ENCODE peak calls at places on chromosomes 2 and 18, in ten cellular contexts. K is astrocyte; J is CD8-positive, alpha-beta T cell; G is breast epithelium; I is osteoblast; M is fibroblast of lung; F is left lung; U is uterus; H is hepatocyte; P is mucosa of descending colon. B is an unnamed sample.
A peak's percentile ranks its signal among the peaks of the same experiment; 100 is the strongest.

GRCh38 chr18:26510337-26510736 is 38.0 kb downstream of the KCTD1 start:
- DNase-seq in P (no peak), G (no peak), F (no peak), I (no peak), H (no peak), K (no peak), M (no peak), J (no peak), U (no peak), B (no peak)

GRCh38 chr2:160703648-160704585 is 210.3 kb upstream of the RBMS1 start:
- DNase-seq in F (no peak), G (no peak), H (no peak), U (no peak), K (no peak), M (no peak), I (no peak), P (peak; percentile 31), J (peak; percentile 5), B (peak; percentile 23)

GRCh38 chr2:134252092-134252775 is 1.6 kb upstream of the MGAT5 start:
- DNase-seq in K (peak; percentile 59), I (no peak), M (peak; percentile 72), F (no peak), H (no peak), U (no peak), J (no peak), G (no peak), P (no peak), B (no peak)

GRCh38 chr2:232988444-232988843 is 24.6 kb downstream of the NGEF start:
- DNase-seq in P (peak; percentile 71), F (no peak), I (peak; percentile 96), H (peak; percentile 74), K (peak; percentile 96), U (peak; percentile 60), J (no peak), G (peak; percentile 60), M (peak; percentile 98), B (no peak)

GRCh38 chr2:226274143-226274542 is 525.5 kb downstream of the IRS1 start:
- DNase-seq in J (no peak), G (no peak), H (no peak), U (no peak), K (no peak), P (no peak), M (no peak), F (no peak), I (no peak), B (no peak)

GRCh38 chr2:150076281-150076680 is 411.2 kb downstream of the RND3 start:
- DNase-seq in K (peak; percentile 80), G (no peak), F (no peak), J (no peak), U (no peak), H (no peak), I (peak; percentile 68), P (no peak), M (peak; percentile 82), B (no peak)

GRCh38 chr2:237309416-237309815 is 104.5 kb downstream of the COL6A3 start:
- DNase-seq in M (peak; percentile 31), I (no peak), K (no peak), G (no peak), J (no peak), H (no peak), U (no peak), F (no peak), P (no peak), B (no peak)

GRCh38 chr18:3212636-3213035 is 7.1 kb downstream of the MYOM1 start:
- DNase-seq in H (no peak), K (no peak), F (no peak), U (no peak), G (no peak), I (no peak), M (no peak), P (no peak), J (no peak), B (no peak)

GRCh38 chr2:239110595-239111048 is 262.7 kb downstream of the TWIST2 start:
- DNase-seq in J (no peak), P (no peak), G (no peak), I (no peak), H (no peak), U (peak; percentile 69), F (no peak), K (no peak), M (no peak), B (no peak)

GRCh38 chr2:239112127-239112774 is 264.4 kb downstream of the TWIST2 start:
- DNase-seq in K (no peak), J (no peak), U (peak; percentile 37), I (peak; percentile 83), H (no peak), P (no peak), M (no peak), F (peak; percentile 68), G (no peak), B (peak; percentile 9)

GRCh38 chr2:239109916-239110545 is 262.1 kb downstream of the TWIST2 start:
- DNase-seq in I (no peak), J (no peak), G (no peak), M (no peak), P (no peak), F (no peak), U (no peak), H (no peak), K (no peak), B (no peak)

GRCh38 chr2:239113164-239113563 is 265.3 kb downstream of the TWIST2 start:
- DNase-seq in U (peak; percentile 42), K (peak; percentile 33), P (peak; percentile 36), I (peak; percentile 80), J (no peak), F (peak; percentile 60), G (no peak), H (peak; percentile 71), M (peak; percentile 39), B (no peak)

DNA sequence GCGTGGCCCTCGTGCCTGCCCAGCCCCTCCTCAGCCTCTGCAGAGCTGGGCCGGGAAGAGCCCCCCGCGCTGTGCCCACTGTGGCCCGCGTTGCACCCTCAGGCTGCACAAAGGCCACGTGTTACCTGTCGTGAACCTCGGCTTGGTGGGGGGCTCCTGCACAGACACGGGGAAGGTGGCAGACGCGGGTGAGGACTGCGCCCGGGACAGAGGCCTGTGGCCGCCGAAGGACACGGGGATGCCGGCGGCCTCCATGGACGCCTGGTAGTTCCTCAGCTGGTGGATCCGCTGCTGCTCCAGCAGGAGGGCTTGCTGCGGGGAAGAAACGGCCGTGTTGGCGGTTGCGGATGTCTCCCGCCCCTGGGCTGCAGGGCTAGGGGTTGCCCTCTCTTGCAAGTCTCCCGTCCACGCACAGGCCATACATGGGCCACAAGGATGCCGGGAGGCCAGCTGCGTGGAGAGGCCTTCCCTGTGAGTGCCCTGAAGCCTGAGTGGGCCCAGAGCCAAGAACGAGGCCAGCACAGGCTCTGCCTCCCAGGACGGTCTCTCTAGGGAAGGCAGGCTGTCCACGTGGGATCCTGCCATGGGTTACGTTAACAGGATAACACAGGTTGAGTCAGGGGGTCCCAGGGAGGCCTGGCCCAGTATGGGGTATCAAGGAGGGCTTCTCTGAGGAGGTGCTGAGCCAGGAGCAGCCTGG is 263.7 kb downstream of the TWIST2 start:
- DNase-seq in I (no peak), F (peak; percentile 72), M (no peak), J (no peak), U (peak; percentile 32), H (no peak), K (no peak), G (no peak), P (no peak), B (peak; percentile 15)
- H3K36me3 ChIP-seq in I (no peaks in the 10 kb centered on the region), F (peaks cover 90% of the 10 kb centered on the region), M (peaks cover 4% of the 10 kb centered on the region), J (peaks cover 20% of the 10 kb centered on the region), U (no peaks in the 10 kb centered on the region), H (no peaks in the 10 kb centered on the region), K (no peaks in the 10 kb centered on the region), G (no peaks in the 10 kb centered on the region), P (no peaks in the 10 kb centered on the region), B (peaks cover 26% of the 10 kb centered on the region)

DNA sequence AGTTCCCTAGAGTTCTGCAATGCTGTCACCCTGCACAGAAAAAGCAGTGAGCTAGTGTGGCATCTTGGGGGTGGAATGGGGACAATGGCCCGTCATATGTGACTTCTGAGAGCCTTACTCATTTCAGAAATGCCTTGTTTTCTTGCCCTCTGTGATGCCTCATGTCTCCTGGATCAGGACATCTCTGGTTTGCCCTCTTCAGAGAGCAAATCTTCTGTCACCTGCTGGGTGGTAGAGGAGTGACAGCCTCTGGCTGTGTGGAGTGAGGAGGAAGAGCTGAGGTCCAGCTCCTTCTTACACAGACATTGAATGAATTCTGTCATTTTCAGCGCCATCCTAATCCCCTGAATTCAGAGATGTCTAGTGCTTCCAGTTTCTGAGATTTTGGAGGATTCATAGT is 55.6 kb upstream of the PHLPP1 start:
- DNase-seq in M (no peak), J (no peak), F (no peak), G (no peak), U (no peak), K (no peak), H (no peak), I (no peak), P (no peak), B (no peak)
- TF ChIP-seq CTCF in M (no peak), J (no peak), F (no peak), G (no peak), U (no peak), K (no peak), H (no peak), I (no peak), P (no peak), B (no peak)

DNA sequence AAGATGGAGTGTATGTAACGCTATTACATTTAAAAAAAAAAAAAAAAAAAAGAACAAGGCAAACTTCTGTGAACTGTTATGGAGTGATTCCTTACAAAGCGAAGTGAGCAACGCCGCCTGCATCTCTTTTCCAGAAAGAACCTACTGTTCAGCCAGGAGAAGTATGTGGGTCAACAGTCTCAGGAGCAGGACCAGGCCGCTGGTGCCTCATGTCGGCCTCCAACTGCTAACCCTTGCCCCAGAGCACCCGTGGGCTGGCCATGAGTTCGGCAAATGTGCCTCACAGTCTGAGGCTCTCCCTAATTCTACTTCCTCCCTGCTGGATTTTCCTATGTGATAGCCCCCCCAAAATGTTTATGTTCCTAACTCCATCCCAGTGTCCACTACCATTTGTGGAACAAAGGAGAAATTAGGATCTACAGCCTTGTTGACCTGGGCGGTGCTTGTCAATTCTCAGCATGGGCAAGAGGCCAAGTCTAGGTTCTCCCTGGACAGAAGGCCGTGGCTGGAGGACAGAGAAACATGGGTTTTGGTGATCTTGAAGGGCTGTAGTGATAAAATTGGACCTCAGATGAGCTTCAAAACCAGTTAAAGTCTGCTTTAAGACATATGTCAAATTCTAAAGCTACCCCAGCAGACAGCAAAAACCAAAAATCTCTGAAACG is 15.9 kb downstream of the FAM168B start:
- DNase-seq in H (no peak), M (no peak), U (no peak), I (no peak), G (no peak), K (no peak), P (no peak), F (no peak), J (no peak), B (peak; percentile 19)
- H3K36me3 ChIP-seq in H (no peaks in the 10 kb centered on the region), M (peaks cover 24% of the 10 kb centered on the region), U (no peaks in the 10 kb centered on the region), I (peaks cover 80% of the 10 kb centered on the region), G (no peaks in the 10 kb centered on the region), K (peaks cover 55% of the 10 kb centered on the region), P (peaks cover 8% of the 10 kb centered on the region), F (peaks cover 97% of the 10 kb centered on the region), J (peaks cover 29% of the 10 kb centered on the region), B (peaks cover 100% of the 10 kb centered on the region)

DNA sequence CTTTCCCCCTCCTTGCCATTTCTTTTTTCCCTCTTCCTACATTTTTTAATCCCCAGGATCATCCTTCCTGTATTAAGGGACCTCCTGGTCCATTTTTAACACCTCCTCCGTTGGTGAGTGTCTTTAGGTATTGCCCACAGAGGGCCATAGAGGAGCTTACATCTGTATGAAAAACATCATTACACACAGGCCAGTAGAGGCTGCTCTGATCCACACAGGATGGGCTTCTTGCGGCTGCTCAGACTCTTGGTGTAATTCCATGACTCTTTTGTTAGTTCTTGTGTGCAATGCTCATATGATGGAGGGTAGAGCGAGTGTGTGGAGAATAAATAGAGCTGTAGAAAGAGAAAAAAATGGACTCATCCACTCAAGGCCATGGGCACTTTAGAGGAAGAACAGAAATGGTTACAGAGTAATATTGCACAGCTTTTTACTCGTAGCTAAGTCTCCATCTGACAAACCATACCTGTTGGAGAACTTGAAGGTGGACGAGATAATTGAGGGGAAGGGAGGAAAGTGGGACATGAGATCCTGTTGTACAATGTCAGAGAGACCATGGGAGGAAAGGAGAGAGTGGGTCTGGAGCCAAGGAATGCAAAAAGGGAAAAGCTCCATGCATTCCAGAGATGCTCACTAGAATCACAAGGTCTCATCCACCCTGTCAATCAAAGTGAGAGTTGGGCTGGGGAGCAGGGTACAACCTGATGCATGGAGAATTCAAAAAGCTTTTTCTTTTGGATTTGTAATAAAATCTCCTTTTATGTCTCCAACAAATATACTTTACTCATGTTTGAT is 129.7 kb upstream of the TNP1 start:
- DNase-seq in J (no peak), F (no peak), H (no peak), I (no peak), M (peak; percentile 36), G (no peak), P (no peak), K (peak; percentile 30), U (no peak), B (no peak)
- TF ChIP-seq CTCF in J (no peak), F (no peak), H (no peak), I (peak; percentile 41), M (peak; percentile 28), G (no peak), P (no peak), K (no peak), U (no peak), B (peak; percentile 24)

B was measured in heart right ventricle.